ENCODE peak calls at places on chromosomes 7 and 10, in five cellular contexts. C, T, J, A and Q are unnamed samples.

GRCh38 chr7:107353701-107354100 is 116.2 kb upstream of the GPR22 start:
- DNase-seq in J (no peak), T (no peak), A (no peak), C (no peak), Q (no peak)

GRCh38 chr7:27863866-27864265 is 123.9 kb downstream of the TAX1BP1 start:
- DNase-seq in T (no peak), J (no peak), A (no peak), C (no peak), Q (no peak)

GRCh38 chr7:368651-369475 is 78.9 kb downstream of the FOXL3 start:
- DNase-seq in T (no peak), A (no peak), J (peak; percentile 51), C (peak; percentile 67), Q (no peak)

GRCh38 chr7:5420841-5421625 is 2.6 kb downstream of the TNRC18 start:
- DNase-seq in T (no peak), C (peak; percentile 89), A (no peak), J (no peak), Q (no peak)

GRCh38 chr7:33774762-33775523 is 130.4 kb upstream of the BMPER start:
- DNase-seq in C (no peak), J (peak; percentile 70), T (peak; percentile 86), A (peak; percentile 20), Q (no peak)

GRCh38 chr10:70662362-70663220 is 9.7 kb upstream of the ADAMTS14 start:
- DNase-seq in J (peak; percentile 62), T (peak; percentile 30), A (no peak), C (peak; percentile 29), Q (no peak)

GRCh38 chr7:154698726-154699291 is 304.1 kb downstream of the PAXIP1 start:
- DNase-seq in T (no peak), A (no peak), J (no peak), C (no peak), Q (no peak)

GRCh38 chr10:25047902-25048301 is 31.5 kb downstream of the THNSL1 start:
- DNase-seq in J (no peak), A (no peak), C (no peak), T (peak; percentile 53), Q (no peak)

GRCh38 chr10:13382759-13383753 is 35.0 kb upstream of the SEPHS1 start:
- DNase-seq in C (no peak), T (no peak), A (peak; percentile 89), J (peak; percentile 12), Q (no peak)

GRCh38 chr10:100348389-100348927 is 1.4 kb downstream of the SCD start:
- DNase-seq in T (no peak), C (no peak), J (no peak), A (no peak), Q (no peak)

GRCh38 chr10:49367600-49367999 is 28.3 kb downstream of the DRGX start:
- DNase-seq in T (no peak), A (no peak), J (no peak), C (no peak), Q (no peak)

GRCh38 chr10:34866848-34867247 is 51.8 kb upstream of the PARD3 start:
- DNase-seq in C (no peak), A (peak; percentile 31), T (no peak), J (no peak), Q (no peak)

GRCh38 chr7:98730331-98730730 is 113.2 kb downstream of the NPTX2 start:
- DNase-seq in C (peak; percentile 13), A (no peak), J (peak; percentile 8), T (no peak), Q (no peak)

GRCh38 chr10:70775679-70776454 is 9.3 kb downstream of the TBATA start:
- DNase-seq in C (peak; percentile 47), A (no peak), J (no peak), T (no peak), Q (no peak)

GRCh38 chr7:129354428-129355157 is 79.6 kb upstream of the STRIP2 start:
- DNase-seq in C (no peak), J (no peak), T (no peak), A (no peak), Q (no peak)

GRCh38 chr7:46220066-46220630 is 299.1 kb upstream of the IGFBP3 start:
- DNase-seq in A (no peak), J (no peak), C (no peak), T (no peak), Q (no peak)

GRCh38 chr10:18886102-18886501 is 162.5 kb upstream of the MALRD1 start:
- DNase-seq in T (no peak), C (no peak), J (no peak), A (no peak), Q (no peak)

GRCh38 chr10:110860576-110861241 is 11.0 kb upstream of the PDCD4 start:
- DNase-seq in C (peak; percentile 86), J (peak; percentile 36), T (no peak), A (peak; percentile 52), Q (no peak)

GRCh38 chr10:1462994-1463633 is 274.2 kb downstream of the ADARB2 start:
- DNase-seq in J (no peak), A (no peak), T (no peak), C (no peak), Q (no peak)

GRCh38 chr7:931871-932650 is 22.4 kb downstream of the ADAP1 start:
- DNase-seq in A (peak; percentile 5), J (peak; percentile 52), T (no peak), C (peak; percentile 66), Q (no peak)

GRCh38 chr7:46178685-46179084 is 257.6 kb upstream of the IGFBP3 start:
- DNase-seq in C (no peak), T (no peak), J (no peak), A (no peak), Q (no peak)

GRCh38 chr10:48216744-48217143 is 57.8 kb downstream of the FRMPD2 start:
- DNase-seq in J (no peak), C (no peak), T (no peak), A (no peak), Q (no peak)

GRCh38 chr10:9035355-9035754 is 980.9 kb downstream of the GATA3 start:
- DNase-seq in T (no peak), C (no peak), A (no peak), J (no peak), Q (no peak)

GRCh38 chr10:3869036-3869435 is 84.0 kb upstream of the KLF6 start:
- DNase-seq in C (no peak), T (no peak), J (no peak), A (peak; percentile 41), Q (no peak)

GRCh38 chr7:2045559-2046405 is 187.0 kb downstream of the MAD1L1 start:
- DNase-seq in C (peak; percentile 61), J (peak; percentile 55), T (no peak), A (no peak), Q (no peak)

GRCh38 chr10:89502556-89502955 is 32.8 kb downstream of the SLC16A12 start:
- DNase-seq in C (no peak), T (no peak), J (no peak), A (no peak), Q (no peak)

GRCh38 chr10:61016630-61017029 is 72.6 kb upstream of the RHOBTB1 start:
- DNase-seq in T (no peak), C (no peak), J (no peak), A (no peak), Q (no peak)

DNA sequence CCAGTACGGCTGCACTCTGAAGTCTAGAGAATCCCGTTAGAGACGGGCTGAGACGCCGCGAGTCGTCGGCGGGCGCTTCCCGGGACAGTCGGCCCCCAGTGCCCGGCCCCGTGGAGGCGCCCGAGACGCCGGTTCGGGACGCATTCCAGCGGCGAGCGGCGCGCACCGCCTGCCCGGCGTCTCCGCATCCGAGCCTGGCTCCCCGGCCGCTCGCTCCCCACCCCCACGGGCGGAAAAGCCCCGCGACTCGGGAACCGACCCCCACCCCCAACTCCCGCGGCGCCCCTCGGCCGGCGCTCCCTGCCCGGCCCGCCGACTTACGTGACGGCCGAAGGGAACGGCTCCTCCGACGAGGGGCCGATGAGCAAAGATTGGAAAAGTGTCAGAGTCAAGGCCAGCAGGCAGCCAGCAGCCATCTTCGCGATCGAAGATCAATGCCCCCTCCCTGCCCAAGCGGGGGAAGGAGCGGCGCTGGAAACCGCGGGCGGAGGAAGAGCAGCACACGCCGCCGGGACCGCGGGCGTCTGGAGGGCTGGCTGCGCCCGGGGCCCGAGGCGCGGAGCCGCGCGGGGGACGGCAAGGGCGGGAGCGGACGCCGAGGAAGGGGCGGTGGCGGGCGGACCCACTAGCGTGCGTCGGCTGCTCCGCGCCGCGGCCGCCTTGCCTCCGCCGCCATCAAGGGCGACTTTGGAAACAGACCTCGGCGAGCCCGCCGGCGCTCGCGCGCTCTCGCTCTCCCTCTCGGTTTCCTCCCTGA is at the start of gene CACNA2D1:
- DNase-seq in J (peak; percentile 67), C (no peak), T (no peak), A (peak; percentile 7), Q (no peak)
- TF ChIP-seq POLR2A in J (no peak), C (no peak), T (no peak), A (no peak), Q (no peak)

DNA sequence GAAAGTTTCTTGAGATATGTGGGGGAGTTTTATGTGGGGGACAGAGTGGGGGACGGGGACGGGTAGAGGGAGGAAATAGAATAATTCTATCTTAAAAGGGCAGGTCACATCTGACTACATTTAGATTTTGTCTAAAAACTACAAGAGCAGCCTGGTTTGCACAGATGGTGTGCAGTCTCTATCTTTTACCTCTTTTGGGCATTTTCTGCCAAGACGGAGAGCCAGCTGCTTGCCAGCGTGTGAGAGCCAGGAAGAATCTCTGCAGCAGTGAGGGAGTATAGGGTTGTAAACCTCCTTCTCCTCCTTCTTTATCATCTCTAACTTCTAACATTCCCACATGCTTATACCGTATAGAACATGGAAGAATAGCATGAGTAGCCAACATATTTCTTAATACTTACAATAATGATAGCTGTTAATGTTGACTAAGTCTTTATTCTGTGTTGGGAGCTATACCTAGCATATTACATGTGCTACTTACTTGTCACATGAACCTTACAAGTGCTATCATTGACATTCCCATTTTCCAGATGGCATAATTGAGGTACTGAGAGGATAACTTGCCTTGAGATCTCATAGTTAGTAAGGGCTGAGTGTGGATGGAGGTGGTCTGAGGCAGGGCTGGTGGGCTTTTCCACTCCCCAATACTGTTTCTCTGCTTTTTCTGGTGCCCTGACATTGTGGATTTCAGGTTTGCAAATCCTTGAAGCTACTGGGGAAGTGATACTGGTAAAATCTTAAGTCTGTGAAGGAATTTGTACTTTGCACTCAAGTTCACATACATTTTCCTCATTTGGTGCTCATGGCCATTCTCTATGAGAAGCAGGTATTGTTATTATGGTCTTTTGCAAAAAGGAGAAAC is 1.1 kb downstream of the ENTPD1 start:
- DNase-seq in A (no peak), J (no peak), T (no peak), C (no peak), Q (no peak)
- TF ChIP-seq POLR2A in A (no peak), J (no peak), T (no peak), C (no peak), Q (no peak)

GRCh38 chr10:132009575-132009974 is 27.9 kb upstream of the BNIP3 start:
- DNase-seq in C (no peak), J (no peak), T (no peak), A (no peak), Q (no peak)
- TF ChIP-seq POLR2A in C (no peak), J (no peak), T (no peak), A (no peak), Q (no peak)

DNA sequence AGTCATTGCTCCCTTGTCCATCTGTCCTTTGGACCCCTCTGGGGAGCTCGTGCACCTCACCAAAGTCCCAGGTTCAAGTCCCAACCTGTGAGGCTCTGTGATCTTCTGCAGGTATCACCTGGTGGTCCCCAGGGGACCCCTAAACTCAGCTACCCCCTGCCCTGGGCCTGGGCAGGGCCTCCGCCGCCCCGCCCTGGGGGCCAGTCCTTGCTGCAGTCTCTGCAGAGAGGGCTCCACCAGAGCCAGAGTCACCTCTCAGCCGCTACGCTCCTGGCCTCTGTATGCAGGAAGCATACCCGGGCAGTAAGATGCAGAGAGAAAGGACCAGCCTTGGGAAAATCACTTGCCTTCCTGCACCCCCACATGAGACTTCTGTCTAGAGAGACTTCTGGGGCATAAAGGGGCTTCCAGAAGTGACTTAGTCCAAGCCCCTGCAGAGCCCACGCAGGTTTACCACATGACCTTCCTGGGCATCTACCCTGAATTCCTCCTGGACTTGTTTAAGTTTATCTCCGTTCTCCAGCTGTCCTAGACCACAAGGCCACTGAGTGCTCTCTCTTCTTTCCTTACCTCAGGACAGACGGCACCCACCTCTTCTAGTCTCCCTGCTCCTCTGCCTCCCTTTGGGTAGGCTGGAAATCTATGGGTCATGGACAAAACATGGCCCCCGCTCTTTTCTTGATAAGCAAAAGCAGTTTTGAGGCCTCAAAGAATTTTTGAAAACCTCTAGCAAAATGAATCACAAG is 21.2 kb downstream of the CALML5 start:
- DNase-seq in T (no peak), J (peak; percentile 34), A (no peak), C (no peak), Q (no peak)
- TF ChIP-seq POLR2A in T (no peak), J (no peak), A (no peak), C (no peak), Q (no peak)